ENCODE peak calls at places on chromosomes 13 and 19, in six cellular contexts. One of them, this sample, is unnamed.

GRCh38 chr13:99190147-99190985 is 10.3 kb upstream of the UBAC2 start:
- DNase-seq in HT-29: no peak
- DNase-seq in NCI-H1092 treated with DMSO at 0.1 percent for 48 hours: no peak
- DNase-seq in smooth muscle cell of the brain vasculature: no peak
- DNase-seq in AG04450: no peak
- DNase-seq in breast epithelium: no peak
- DNase-seq in this sample: no peak

GRCh38 chr13:110237895-110238294 is 69.1 kb downstream of the COL4A1 start:
- DNase-seq in smooth muscle cell of the brain vasculature: no peak
- DNase-seq in AG04450: no peak
- DNase-seq in NCI-H1092 treated with DMSO at 0.1 percent for 48 hours: no peak
- DNase-seq in breast epithelium: no peak
- DNase-seq in HT-29: no peak
- DNase-seq in this sample: no peak

GRCh38 chr19:38265213-38265861 is 964 bp downstream of the SPINT2 start:
- DNase-seq in NCI-H1092 treated with DMSO at 0.1 percent for 48 hours: no peak
- DNase-seq in breast epithelium: no peak
- DNase-seq in smooth muscle cell of the brain vasculature: no peak
- DNase-seq in AG04450: no peak
- DNase-seq in HT-29: peak
- DNase-seq in this sample: no peak

GRCh38 chr13:51619614-51620013 is 35.4 kb downstream of the WDFY2 start:
- DNase-seq in AG04450: peak
- DNase-seq in breast epithelium: no peak
- DNase-seq in smooth muscle cell of the brain vasculature: no peak
- DNase-seq in NCI-H1092 treated with DMSO at 0.1 percent for 48 hours: no peak
- DNase-seq in HT-29: no peak
- DNase-seq in this sample: no peak

GRCh38 chr19:8302357-8302691 is 5.8 kb downstream of the CD320 start:
- DNase-seq in smooth muscle cell of the brain vasculature: no peak
- DNase-seq in breast epithelium: peak
- DNase-seq in NCI-H1092 treated with DMSO at 0.1 percent for 48 hours: no peak
- DNase-seq in AG04450: no peak
- DNase-seq in HT-29: peak
- DNase-seq in this sample: no peak

GRCh38 chr13:61954092-61954491 is 538.4 kb upstream of the PCDH20 start:
- DNase-seq in NCI-H1092 treated with DMSO at 0.1 percent for 48 hours: peak
- DNase-seq in smooth muscle cell of the brain vasculature: no peak
- DNase-seq in AG04450: no peak
- DNase-seq in breast epithelium: no peak
- DNase-seq in HT-29: peak
- DNase-seq in this sample: no peak

GRCh38 chr13:113883921-113884804 is 20.3 kb upstream of the GAS6 start:
- DNase-seq in smooth muscle cell of the brain vasculature: no peak
- DNase-seq in HT-29: no peak
- DNase-seq in NCI-H1092 treated with DMSO at 0.1 percent for 48 hours: no peak
- DNase-seq in breast epithelium: no peak
- DNase-seq in AG04450: no peak
- DNase-seq in this sample: peak

GRCh38 chr13:37656247-37656940 is 57.8 kb upstream of the POSTN start:
- DNase-seq in NCI-H1092 treated with DMSO at 0.1 percent for 48 hours: no peak
- DNase-seq in HT-29: no peak
- DNase-seq in breast epithelium: no peak
- DNase-seq in AG04450: peak
- DNase-seq in smooth muscle cell of the brain vasculature: peak
- DNase-seq in this sample: no peak

GRCh38 chr19:54188224-54188871 is 1.0 kb downstream of the MBOAT7 start:
- DNase-seq in smooth muscle cell of the brain vasculature: no peak
- DNase-seq in NCI-H1092 treated with DMSO at 0.1 percent for 48 hours: no peak
- DNase-seq in HT-29: peak
- DNase-seq in AG04450: no peak
- DNase-seq in breast epithelium: no peak
- DNase-seq in this sample: no peak

GRCh38 chr13:60707878-60708277 is 310.9 kb downstream of the TDRD3 start:
- DNase-seq in smooth muscle cell of the brain vasculature: no peak
- DNase-seq in HT-29: no peak
- DNase-seq in AG04450: no peak
- DNase-seq in NCI-H1092 treated with DMSO at 0.1 percent for 48 hours: no peak
- DNase-seq in breast epithelium: no peak
- DNase-seq in this sample: no peak

GRCh38 chr19:1655992-1656608 is 3.7 kb upstream of the TCF3 start:
- DNase-seq in smooth muscle cell of the brain vasculature: no peak
- DNase-seq in NCI-H1092 treated with DMSO at 0.1 percent for 48 hours: no peak
- DNase-seq in AG04450: no peak
- DNase-seq in breast epithelium: no peak
- DNase-seq in HT-29: no peak
- DNase-seq in this sample: no peak

GRCh38 chr19:1837625-1838105 is 10.6 kb downstream of the REXO1 start:
- DNase-seq in HT-29: peak
- DNase-seq in AG04450: no peak
- DNase-seq in NCI-H1092 treated with DMSO at 0.1 percent for 48 hours: peak
- DNase-seq in smooth muscle cell of the brain vasculature: no peak
- DNase-seq in breast epithelium: no peak
- DNase-seq in this sample: no peak

GRCh38 chr13:107799001-107799400 is 416.3 kb downstream of the LIG4 start:
- DNase-seq in HT-29: peak
- DNase-seq in breast epithelium: no peak
- DNase-seq in smooth muscle cell of the brain vasculature: no peak
- DNase-seq in NCI-H1092 treated with DMSO at 0.1 percent for 48 hours: no peak
- DNase-seq in AG04450: no peak
- DNase-seq in this sample: no peak